ENCODE peak calls at places on chromosomes 3 and 15, in five cellular contexts. One of them, this sample, is unnamed.

GRCh38 chr3:19644405-19644804 is 289.6 kb downstream of the EFHB start:
- DNase-seq in IMR-90: no peak
- DNase-seq in heart right ventricle: no peak
- DNase-seq in sigmoid colon: no peak
- DNase-seq in psoas muscle: no peak
- DNase-seq in this sample: no peak

GRCh38 chr15:49438970-49439631 is 16.1 kb downstream of the FGF7 start:
- DNase-seq in IMR-90: no peak
- DNase-seq in heart right ventricle: peak; percentile 16
- DNase-seq in sigmoid colon: peak; percentile 71
- DNase-seq in psoas muscle: no peak
- DNase-seq in this sample: no peak

GRCh38 chr3:53230041-53230621 is 25.7 kb downstream of the TKT start:
- DNase-seq in IMR-90: no peak
- DNase-seq in heart right ventricle: no peak
- DNase-seq in sigmoid colon: no peak
- DNase-seq in psoas muscle: no peak
- DNase-seq in this sample: no peak

GRCh38 chr3:11508346-11509174 is 135.2 kb downstream of the VGLL4 start:
- DNase-seq in IMR-90: no peak
- DNase-seq in heart right ventricle: no peak
- DNase-seq in sigmoid colon: no peak
- DNase-seq in psoas muscle: no peak
- DNase-seq in this sample: no peak

GRCh38 chr3:16511561-16512434 is 1.7 kb downstream of the RFTN1 start:
- DNase-seq in IMR-90: peak; percentile 92
- DNase-seq in heart right ventricle: peak; percentile 38
- DNase-seq in sigmoid colon: peak; percentile 73
- DNase-seq in psoas muscle: peak; percentile 63
- DNase-seq in this sample: peak; percentile 85

GRCh38 chr3:5162102-5162501 is 25.4 kb upstream of the EDEM1 start:
- DNase-seq in IMR-90: peak; percentile 79
- DNase-seq in heart right ventricle: no peak
- DNase-seq in sigmoid colon: no peak
- DNase-seq in psoas muscle: no peak
- DNase-seq in this sample: no peak

GRCh38 chr15:42010434-42010833 is 10.4 kb downstream of the PLA2G4E start:
- DNase-seq in IMR-90: no peak
- DNase-seq in heart right ventricle: no peak
- DNase-seq in sigmoid colon: no peak
- DNase-seq in psoas muscle: no peak
- DNase-seq in this sample: no peak

GRCh38 chr3:4994823-4995499 is 15.7 kb downstream of the BHLHE40 start:
- DNase-seq in IMR-90: peak; percentile 92
- DNase-seq in heart right ventricle: peak; percentile 67
- DNase-seq in sigmoid colon: peak; percentile 90
- DNase-seq in psoas muscle: peak; percentile 84
- DNase-seq in this sample: no peak

GRCh38 chr15:52010633-52011595 is 8.1 kb upstream of the MAPK6 start:
- DNase-seq in IMR-90: peak; percentile 97
- DNase-seq in heart right ventricle: no peak
- DNase-seq in sigmoid colon: peak; percentile 77
- DNase-seq in psoas muscle: peak; percentile 40
- DNase-seq in this sample: no peak

GRCh38 chr15:80556694-80557367 is 138.3 kb upstream of the ABHD17C start:
- DNase-seq in IMR-90: peak; percentile 18
- DNase-seq in heart right ventricle: no peak
- DNase-seq in sigmoid colon: no peak
- DNase-seq in psoas muscle: no peak
- DNase-seq in this sample: no peak

GRCh38 chr15:68590721-68591389 is 12.1 kb downstream of the CORO2B start:
- DNase-seq in IMR-90: no peak
- DNase-seq in heart right ventricle: no peak
- DNase-seq in sigmoid colon: no peak
- DNase-seq in psoas muscle: no peak
- DNase-seq in this sample: no peak

GRCh38 chr3:82294609-82295008 is 533.2 kb upstream of the GBE1 start:
- DNase-seq in IMR-90: no peak
- DNase-seq in heart right ventricle: no peak
- DNase-seq in sigmoid colon: no peak
- DNase-seq in psoas muscle: no peak
- DNase-seq in this sample: no peak

GRCh38 chr3:81666502-81667121 is 94.8 kb downstream of the GBE1 start:
- DNase-seq in IMR-90: peak; percentile 41
- DNase-seq in heart right ventricle: no peak
- DNase-seq in sigmoid colon: no peak
- DNase-seq in psoas muscle: no peak
- DNase-seq in this sample: peak; percentile 3

GRCh38 chr15:63076136-63077005 is 33.8 kb downstream of the TPM1 start:
- DNase-seq in IMR-90: no peak
- DNase-seq in heart right ventricle: no peak
- DNase-seq in sigmoid colon: no peak
- DNase-seq in psoas muscle: no peak
- DNase-seq in this sample: no peak

GRCh38 chr3:77179762-77180161 is 139.9 kb downstream of the ROBO2 start:
- DNase-seq in IMR-90: no peak
- DNase-seq in heart right ventricle: no peak
- DNase-seq in sigmoid colon: no peak
- DNase-seq in psoas muscle: no peak
- DNase-seq in this sample: no peak

GRCh38 chr3:125043599-125044151 is 12.1 kb downstream of the HEG1 start:
- DNase-seq in IMR-90: no peak
- DNase-seq in heart right ventricle: peak; percentile 70
- DNase-seq in sigmoid colon: peak; percentile 77
- DNase-seq in psoas muscle: peak; percentile 63
- DNase-seq in this sample: no peak

GRCh38 chr3:188123170-188123920 is 30.6 kb upstream of the LPP start:
- DNase-seq in IMR-90: peak; percentile 57
- DNase-seq in heart right ventricle: no peak
- DNase-seq in sigmoid colon: no peak
- DNase-seq in psoas muscle: no peak
- DNase-seq in this sample: no peak

GRCh38 chr3:48514431-48515227 is 10.7 kb upstream of the SHISA5 start:
- DNase-seq in IMR-90: no peak
- DNase-seq in heart right ventricle: no peak
- DNase-seq in sigmoid colon: no peak
- DNase-seq in psoas muscle: no peak
- DNase-seq in this sample: peak; percentile 62

GRCh38 chr3:42752961-42753360 is 20.1 kb downstream of the CCDC13 start:
- DNase-seq in IMR-90: no peak
- DNase-seq in heart right ventricle: no peak
- DNase-seq in sigmoid colon: no peak
- DNase-seq in psoas muscle: no peak
- DNase-seq in this sample: no peak

GRCh38 chr3:46538803-46539442 is 27.2 kb downstream of the LRRC2 start:
- DNase-seq in IMR-90: peak; percentile 83
- DNase-seq in heart right ventricle: peak; percentile 43
- DNase-seq in sigmoid colon: peak; percentile 72
- DNase-seq in psoas muscle: peak; percentile 41
- DNase-seq in this sample: peak; percentile 89

GRCh38 chr3:115500795-115501194 is 122.5 kb upstream of the GAP43 start:
- DNase-seq in IMR-90: no peak
- DNase-seq in heart right ventricle: no peak
- DNase-seq in sigmoid colon: no peak
- DNase-seq in psoas muscle: no peak
- DNase-seq in this sample: no peak

GRCh38 chr3:55204417-55204816 is 276.6 kb upstream of the LRTM1 start:
- DNase-seq in IMR-90: peak; percentile 42
- DNase-seq in heart right ventricle: no peak
- DNase-seq in sigmoid colon: no peak
- DNase-seq in psoas muscle: no peak
- DNase-seq in this sample: no peak

GRCh38 chr3:189458536-189458935 is 172.7 kb upstream of the TP63 start:
- DNase-seq in IMR-90: no peak
- DNase-seq in heart right ventricle: no peak
- DNase-seq in sigmoid colon: no peak
- DNase-seq in psoas muscle: no peak
- DNase-seq in this sample: no peak

GRCh38 chr15:76393614-76394013 is 57.0 kb downstream of the ISL2 start:
- DNase-seq in IMR-90: peak; percentile 16
- DNase-seq in heart right ventricle: no peak
- DNase-seq in sigmoid colon: no peak
- DNase-seq in psoas muscle: no peak
- DNase-seq in this sample: no peak

GRCh38 chr3:24495334-24495994 is 814 bp upstream of the THRB start:
- DNase-seq in IMR-90: no peak
- DNase-seq in heart right ventricle: peak; percentile 48
- DNase-seq in sigmoid colon: peak; percentile 76
- DNase-seq in psoas muscle: peak; percentile 62
- DNase-seq in this sample: no peak

GRCh38 chr3:72323794-72324193 is 524.5 kb downstream of the SHQ1 start:
- DNase-seq in IMR-90: no peak
- DNase-seq in heart right ventricle: no peak
- DNase-seq in sigmoid colon: no peak
- DNase-seq in psoas muscle: no peak
- DNase-seq in this sample: no peak

GRCh38 chr3:124764746-124765145 is 34.5 kb downstream of the UMPS start:
- DNase-seq in IMR-90: no peak
- DNase-seq in heart right ventricle: no peak
- DNase-seq in sigmoid colon: no peak
- DNase-seq in psoas muscle: no peak
- DNase-seq in this sample: no peak

GRCh38 chr3:197482001-197482400 is 73.8 kb downstream of the BDH1 start:
- DNase-seq in IMR-90: peak; percentile 76
- DNase-seq in heart right ventricle: no peak
- DNase-seq in sigmoid colon: no peak
- DNase-seq in psoas muscle: no peak
- DNase-seq in this sample: no peak

GRCh38 chr3:135018171-135018923 is 223.3 kb downstream of the EPHB1 start:
- DNase-seq in IMR-90: no peak
- DNase-seq in heart right ventricle: no peak
- DNase-seq in sigmoid colon: no peak
- DNase-seq in psoas muscle: no peak
- DNase-seq in this sample: no peak

GRCh38 chr3:196274585-196274984 is 12.9 kb downstream of the PCYT1A start:
- DNase-seq in IMR-90: peak; percentile 19
- DNase-seq in heart right ventricle: no peak
- DNase-seq in sigmoid colon: no peak
- DNase-seq in psoas muscle: no peak
- DNase-seq in this sample: peak; percentile 76

GRCh38 chr15:27847775-27848710 is 251.1 kb downstream of the OCA2 start:
- DNase-seq in IMR-90: no peak
- DNase-seq in heart right ventricle: no peak
- DNase-seq in sigmoid colon: no peak
- DNase-seq in psoas muscle: no peak
- DNase-seq in this sample: no peak

GRCh38 chr3:49007068-49007770 is at the start of gene WDR6:
- DNase-seq in IMR-90: peak; percentile 97
- DNase-seq in heart right ventricle: peak; percentile 97
- DNase-seq in sigmoid colon: peak; percentile 99
- DNase-seq in psoas muscle: peak; percentile 97
- DNase-seq in this sample: peak; percentile 95

DNA sequence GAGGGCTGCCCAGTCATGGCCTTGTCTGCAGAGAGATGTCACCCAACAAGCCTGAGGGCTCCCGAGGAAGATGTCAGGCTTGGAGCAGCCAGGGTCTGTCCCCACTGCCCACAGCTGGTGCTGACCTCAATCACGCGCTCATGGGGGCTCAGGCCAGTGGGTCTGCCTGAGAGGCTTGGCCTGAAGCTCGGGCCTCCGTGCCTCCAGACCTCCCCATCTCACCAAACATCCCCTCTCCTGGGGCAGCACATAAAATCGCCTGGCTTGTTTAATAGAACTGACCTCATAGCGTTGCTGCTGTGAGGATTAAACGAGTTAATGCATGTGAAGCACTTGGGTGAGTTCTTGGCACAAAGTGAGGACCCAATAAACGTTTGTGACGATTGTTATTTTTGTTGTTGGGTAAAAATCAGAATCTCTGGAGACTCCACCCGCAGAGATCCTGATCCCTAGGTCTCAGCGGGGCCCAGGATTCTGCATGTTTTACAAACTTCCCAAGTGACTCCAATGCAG is 3.5 kb downstream of the LRRC15 start:
- DNase-seq in IMR-90: no peak
- DNase-seq in heart right ventricle: no peak
- DNase-seq in sigmoid colon: no peak
- DNase-seq in psoas muscle: no peak
- DNase-seq in this sample: no peak
- H3K27me3 ChIP-seq in IMR-90: peaks cover 3% of the 10 kb centered on the region
- H3K27me3 ChIP-seq in heart right ventricle: peaks cover 23% of the 10 kb centered on the region
- H3K27me3 ChIP-seq in sigmoid colon: no peaks in the 10 kb centered on the region
- H3K27me3 ChIP-seq in psoas muscle: no peaks in the 10 kb centered on the region
- H3K27me3 ChIP-seq in this sample: no peaks in the 10 kb centered on the region

GRCh38 chr3:126412841-126413692 is 18.4 kb downstream of the CFAP100 start:
- DNase-seq in IMR-90: no peak
- DNase-seq in heart right ventricle: no peak
- DNase-seq in sigmoid colon: no peak
- DNase-seq in psoas muscle: no peak
- DNase-seq in this sample: no peak
- H3K27me3 ChIP-seq in IMR-90: peaks cover 43% of the 10 kb centered on the region
- H3K27me3 ChIP-seq in heart right ventricle: peaks cover 53% of the 10 kb centered on the region
- H3K27me3 ChIP-seq in sigmoid colon: peaks cover 39% of the 10 kb centered on the region
- H3K27me3 ChIP-seq in psoas muscle: peaks cover 9% of the 10 kb centered on the region
- H3K27me3 ChIP-seq in this sample: no peaks in the 10 kb centered on the region

GRCh38 chr15:59798605-59798917 is 109.4 kb upstream of the BNIP2 start:
- DNase-seq in IMR-90: no peak
- DNase-seq in heart right ventricle: no peak
- DNase-seq in sigmoid colon: no peak
- DNase-seq in psoas muscle: no peak
- DNase-seq in this sample: no peak
- H3K27me3 ChIP-seq in IMR-90: peaks cover 2% of the 10 kb centered on the region
- H3K27me3 ChIP-seq in heart right ventricle: peaks cover 7% of the 10 kb centered on the region
- H3K27me3 ChIP-seq in sigmoid colon: no peaks in the 10 kb centered on the region
- H3K27me3 ChIP-seq in psoas muscle: no peaks in the 10 kb centered on the region
- H3K27me3 ChIP-seq in this sample: no peaks in the 10 kb centered on the region

GRCh38 chr3:171970301-171970788 is 69.0 kb upstream of the FNDC3B start:
- DNase-seq in IMR-90: peak; percentile 74
- DNase-seq in heart right ventricle: no peak
- DNase-seq in sigmoid colon: no peak
- DNase-seq in psoas muscle: no peak
- DNase-seq in this sample: no peak

GRCh38 chr3:171974986-171975837 is 64.2 kb upstream of the FNDC3B start:
- DNase-seq in IMR-90: peak; percentile 92
- DNase-seq in heart right ventricle: no peak
- DNase-seq in sigmoid colon: no peak
- DNase-seq in psoas muscle: no peak
- DNase-seq in this sample: no peak

GRCh38 chr3:171976526-171976925 is 62.9 kb upstream of the FNDC3B start:
- DNase-seq in IMR-90: peak; percentile 81
- DNase-seq in heart right ventricle: no peak
- DNase-seq in sigmoid colon: no peak
- DNase-seq in psoas muscle: no peak
- DNase-seq in this sample: no peak

GRCh38 chr3:171971919-171972526 is 67.4 kb upstream of the FNDC3B start:
- DNase-seq in IMR-90: peak; percentile 63
- DNase-seq in heart right ventricle: no peak
- DNase-seq in sigmoid colon: no peak
- DNase-seq in psoas muscle: no peak
- DNase-seq in this sample: no peak

DNA sequence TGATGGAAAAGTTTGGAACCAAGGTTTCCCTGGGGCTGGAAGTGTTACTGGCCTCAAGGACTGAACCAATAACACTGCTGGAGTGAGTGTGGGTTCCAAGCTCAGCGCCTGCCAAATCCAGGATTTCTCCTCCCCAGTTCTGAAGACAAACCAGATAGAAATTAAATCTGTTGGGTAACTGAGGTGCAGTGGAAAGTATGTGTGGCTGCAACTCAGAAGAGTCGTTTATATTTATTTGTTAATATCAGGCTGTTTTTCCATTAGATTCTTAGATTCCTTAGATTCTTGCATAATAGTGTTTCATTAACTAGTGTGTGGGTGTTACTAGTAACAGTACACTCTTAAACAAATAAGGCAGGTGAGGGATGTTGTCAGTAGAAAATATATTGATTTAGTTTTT is 66.4 kb upstream of the FNDC3B start:
- DNase-seq in IMR-90: no peak
- DNase-seq in heart right ventricle: peak; percentile 35
- DNase-seq in sigmoid colon: peak; percentile 89
- DNase-seq in psoas muscle: peak; percentile 51
- DNase-seq in this sample: no peak
- H3K27me3 ChIP-seq in IMR-90: no peaks in the 10 kb centered on the region
- H3K27me3 ChIP-seq in heart right ventricle: no peaks in the 10 kb centered on the region
- H3K27me3 ChIP-seq in sigmoid colon: no peaks in the 10 kb centered on the region
- H3K27me3 ChIP-seq in psoas muscle: no peaks in the 10 kb centered on the region
- H3K27me3 ChIP-seq in this sample: no peaks in the 10 kb centered on the region

This sample was measured in CD4-positive, alpha-beta memory T cell.